ENCODE peak calls at places on chromosomes 12 and 14, in nine cellular contexts. U is sigmoid colon, L is stomach, E is breast epithelium, F is GM12891, P is adrenal gland, C is endothelial cell of umbilical vein, O is erythroblast, S is uterus. W is an unnamed sample.

GRCh38 chr12:120693848-120694247 is 6.9 kb downstream of the MLEC start:
- DNase-seq in L (no peak), C (no peak), F (no peak), U (no peak), P (no peak), E (no peak), S (no peak), O (no peak), W (no peak)

GRCh38 chr14:65446159-65446558 is 33.6 kb downstream of the FUT8 start:
- DNase-seq in U (no peak), O (no peak), S (no peak), P (no peak), L (no peak), C (peak), F (no peak), E (no peak), W (no peak)

GRCh38 chr12:7221486-7221885 is 32.0 kb downstream of the PEX5 start:
- DNase-seq in U (no peak), C (no peak), P (no peak), L (no peak), O (no peak), S (no peak), F (no peak), E (no peak), W (no peak)

GRCh38 chr12:91490667-91491309 is 308.2 kb upstream of the DCN start:
- DNase-seq in L (no peak), C (no peak), F (no peak), P (no peak), U (no peak), E (no peak), O (no peak), S (no peak), W (no peak)

GRCh38 chr12:24921251-24922038 is 27.5 kb downstream of the BCAT1 start:
- DNase-seq in O (no peak), L (no peak), C (peak), P (no peak), S (no peak), U (no peak), F (no peak), E (no peak), W (no peak)

GRCh38 chr14:56000846-56001245 is 117.4 kb upstream of the PELI2 start:
- DNase-seq in F (no peak), L (no peak), P (peak), S (no peak), C (no peak), E (no peak), U (no peak), O (no peak), W (no peak)

GRCh38 chr14:44962573-44963528 is 861 bp downstream of the TOGARAM1 start:
- DNase-seq in O (peak), U (peak), P (peak), E (peak), F (no peak), S (peak), L (peak), C (peak), W (peak)

GRCh38 chr12:46303039-46303666 is 34.3 kb upstream of the SLC38A1 start:
- DNase-seq in C (peak), U (no peak), E (no peak), O (peak), P (peak), F (no peak), L (peak), S (no peak), W (no peak)

GRCh38 chr14:95477411-95478089 is 38.9 kb downstream of the SYNE3 start:
- DNase-seq in U (no peak), P (no peak), C (no peak), O (no peak), E (no peak), S (no peak), F (no peak), L (no peak), W (no peak)

GRCh38 chr14:75249251-75249957 is 29.2 kb upstream of the FOS start:
- DNase-seq in U (no peak), E (no peak), C (no peak), P (peak), L (peak), F (peak), O (no peak), S (no peak), W (no peak)

GRCh38 chr12:132216354-132216987 is 72.2 kb downstream of the NOC4L start:
- DNase-seq in O (no peak), C (no peak), U (no peak), S (no peak), E (no peak), P (no peak), F (no peak), L (no peak), W (no peak)

GRCh38 chr14:56324831-56325230 is 206.6 kb downstream of the PELI2 start:
- DNase-seq in P (no peak), F (no peak), O (no peak), L (no peak), C (no peak), E (no peak), S (no peak), U (no peak), W (no peak)

GRCh38 chr12:95282266-95282665 is 64.7 kb downstream of the VEZT start:
- DNase-seq in S (no peak), L (no peak), P (peak), C (no peak), F (no peak), E (no peak), U (no peak), O (peak), W (no peak)

GRCh38 chr12:128069359-128069997 is 197.5 kb upstream of the TMEM132C start:
- DNase-seq in L (no peak), O (peak), S (no peak), E (no peak), C (peak), U (no peak), P (peak), F (peak), W (no peak)

GRCh38 chr12:123232472-123232806 is 502 bp downstream of the MPHOSPH9 start:
- DNase-seq in U (no peak), O (no peak), P (no peak), L (no peak), C (no peak), S (no peak), E (no peak), F (no peak), W (no peak)

GRCh38 chr12:643478-644292 is 19.6 kb downstream of the NINJ2 start:
- DNase-seq in P (peak), O (peak), U (peak), E (no peak), C (peak), F (no peak), S (peak), L (peak), W (no peak)

DNA sequence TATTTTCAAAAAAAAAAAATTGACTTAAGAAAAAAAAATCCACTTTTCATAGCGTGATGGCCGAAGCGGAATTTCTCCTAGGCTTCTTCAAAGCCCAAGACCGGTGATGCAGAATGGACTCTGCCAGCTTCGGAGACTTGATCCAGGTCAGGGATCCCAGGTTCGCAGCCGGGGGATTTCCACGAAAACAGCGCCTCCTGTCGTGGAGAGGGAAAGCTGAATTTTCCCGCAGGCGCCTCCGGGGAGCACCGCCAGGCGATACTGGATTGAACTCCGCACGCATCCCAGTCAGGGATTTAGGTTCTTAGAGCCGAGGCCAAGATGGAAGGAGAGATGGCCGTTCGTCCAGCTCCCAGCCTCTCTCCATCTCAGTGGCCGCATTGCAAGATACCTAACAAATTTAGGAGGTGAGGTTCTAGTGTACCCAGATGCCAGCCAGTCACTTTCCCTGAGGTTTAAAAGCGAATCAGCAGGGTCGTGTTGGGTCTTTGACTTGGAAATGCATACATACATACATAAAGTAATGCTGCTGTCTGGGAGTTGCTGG is 2.2 kb downstream of the TTC6 start:
- DNase-seq in L (peak), S (no peak), C (no peak), P (no peak), E (peak), O (no peak), F (no peak), U (peak), W (no peak)
- TF ChIP-seq POLR2A in L (no peak), S (no peak), C (no peak), P (no peak), E (no peak), O (no peak), F (no peak), U (no peak), W (no peak)

GRCh38 chr12:116277393-116278258 is at the start of gene MED13L:
- DNase-seq in F (peak), U (peak), S (peak), C (peak), L (peak), O (peak), P (peak), E (peak), W (peak)
- TF ChIP-seq POLR2A in F (no peak), U (no peak), S (peak), C (no peak), L (no peak), O (no peak), P (peak), E (no peak), W (no peak)

GRCh38 chr12:98591209-98591608 is 2.3 kb upstream of the SLC25A3 start:
- DNase-seq in O (peak), E (no peak), S (no peak), U (no peak), P (no peak), F (no peak), C (no peak), L (no peak), W (no peak)

GRCh38 chr12:98595152-98595988 is 1.9 kb downstream of the SLC25A3 start:
- DNase-seq in P (no peak), F (no peak), L (no peak), E (no peak), O (peak), C (peak), S (no peak), U (no peak), W (no peak)

GRCh38 chr12:98594050-98594853 is 766 bp downstream of the SLC25A3 start:
- DNase-seq in O (peak), C (peak), P (peak), S (no peak), L (peak), E (peak), U (peak), F (no peak), W (no peak)

GRCh38 chr12:98592825-98593322 is 612 bp upstream of the SLC25A3 start:
- DNase-seq in L (no peak), C (no peak), O (peak), P (no peak), S (no peak), U (no peak), E (no peak), F (no peak), W (no peak)

GRCh38 chr12:98593351-98594049 is at the start of gene SLC25A3:
- DNase-seq in S (peak), F (peak), L (peak), O (peak), E (peak), U (peak), C (peak), P (peak), W (peak)
- TF ChIP-seq POLR2A in S (peak), F (peak), L (peak), O (peak), E (peak), U (peak), C (peak), P (peak), W (peak)

GRCh38 chr14:23321572-23322547 is 603 bp downstream of the PABPN1 start:
- DNase-seq in F (no peak), C (peak), U (peak), P (peak), O (peak), S (no peak), L (peak), E (no peak), W (no peak)

GRCh38 chr14:23322568-23323517 is 1.6 kb downstream of the PABPN1 start:
- DNase-seq in U (no peak), F (no peak), L (no peak), E (no peak), S (no peak), O (no peak), P (no peak), C (no peak), W (no peak)

GRCh38 chr14:23323838-23324454 is 2.7 kb downstream of the PABPN1 start:
- DNase-seq in O (no peak), P (no peak), C (no peak), S (no peak), F (no peak), E (no peak), L (no peak), U (no peak), W (no peak)

GRCh38 chr14:23319746-23320583 is 1.3 kb upstream of the PABPN1 start:
- DNase-seq in O (no peak), L (no peak), S (no peak), U (peak), P (no peak), E (no peak), C (no peak), F (no peak), W (no peak)

GRCh38 chr14:23320584-23321571 is at the start of gene PABPN1:
- DNase-seq in S (peak), P (peak), C (peak), L (peak), F (peak), O (peak), U (peak), E (peak), W (peak)
- TF ChIP-seq POLR2A in S (peak), P (peak), C (peak), L (peak), F (peak), O (peak), U (no peak), E (peak), W (no peak)

GRCh38 chr14:24429395-24430142 is at the start of the genes CBLN3 and KHNYN:
- DNase-seq in L (peak), S (peak), P (peak), F (peak), U (peak), E (peak), C (peak), O (peak), W (peak)
- TF ChIP-seq POLR2A in L (peak), S (peak), P (peak), F (peak), U (peak), E (peak), C (no peak), O (peak), W (peak)

W was measured in esophagus muscularis mucosa.